ENCODE peak calls at places on chromosomes 11 and 22, in five cellular contexts. F, G, H, J and Z are unnamed samples.

GRCh38 chr22:33180371-33180770 is 122.2 kb upstream of the SYN3 start:
- DNase-seq in J (no peak), H (no peak), F (no peak), G (no peak), Z (no peak)

GRCh38 chr11:100695911-100696310 is 8.8 kb downstream of the ARHGAP42 start:
- DNase-seq in H (no peak), F (no peak), J (no peak), G (no peak), Z (no peak)

GRCh38 chr11:113994077-113994954 is 19.4 kb downstream of the HTR3A start:
- DNase-seq in G (peak), J (peak), F (peak), H (peak), Z (no peak)

GRCh38 chr11:108559340-108559739 is 34.2 kb downstream of the EXPH5 start:
- DNase-seq in J (no peak), H (no peak), G (no peak), F (no peak), Z (no peak)

GRCh38 chr11:129691154-129691553 is 124.5 kb upstream of the TMEM45B start:
- DNase-seq in H (no peak), G (no peak), F (no peak), J (no peak), Z (no peak)

GRCh38 chr11:108241370-108242037 is 18.6 kb downstream of the ATM start:
- DNase-seq in F (no peak), G (no peak), H (no peak), J (peak), Z (no peak)

GRCh38 chr22:38760477-38761201 is 4.8 kb upstream of the SUN2 start:
- DNase-seq in G (no peak), H (no peak), F (no peak), J (no peak), Z (no peak)

GRCh38 chr11:80365315-80365714 is 924.5 kb upstream of the TENM4 start:
- DNase-seq in H (no peak), J (no peak), G (no peak), F (no peak), Z (no peak)

GRCh38 chr11:117152066-117152465 is 8.0 kb downstream of the PAFAH1B2 start:
- DNase-seq in J (no peak), G (no peak), H (no peak), F (no peak), Z (no peak)